ENCODE peak calls at places on chromosome 16, in four cellular contexts. P is Peyer's patch, Z is AG09309, Q is cardiac fibroblast. Y is an unnamed sample.

GRCh38 chr16:2468142-2468724 is 2.9 kb upstream of the NTN3 start:
- DNase-seq in P (no peak), Z (no peak), Q (no peak), Y (no peak)

GRCh38 chr16:69486272-69486671 is 61.9 kb downstream of the CYB5B start:
- DNase-seq in P (no peak), Z (no peak), Q (no peak), Y (no peak)

GRCh38 chr16:10362077-10362863 is 23.6 kb upstream of the ATF7IP2 start:
- DNase-seq in P (no peak), Z (no peak), Q (no peak), Y (no peak)

GRCh38 chr16:3022208-3022696 is 1.5 kb downstream of the HCFC1R1 start:
- DNase-seq in P (peak), Z (peak), Q (peak), Y (peak)

GRCh38 chr16:8655184-8655717 is 19.2 kb upstream of the ABAT start:
- DNase-seq in P (no peak), Z (no peak), Q (peak), Y (no peak)

GRCh38 chr16:4936991-4937781 is at the start of gene PPL:
- DNase-seq in P (peak), Z (no peak), Q (no peak), Y (no peak)

GRCh38 chr16:29839822-29840221 is 19.6 kb downstream of the MVP start:
- DNase-seq in P (no peak), Z (no peak), Q (no peak), Y (no peak)

GRCh38 chr16:12582696-12583095 is 221.0 kb downstream of the CPPED1 start:
- DNase-seq in P (peak), Z (no peak), Q (no peak), Y (no peak)

GRCh38 chr16:58264961-58265479 is 29.8 kb downstream of the PRSS54 start:
- DNase-seq in P (no peak), Z (peak), Q (peak), Y (peak)

GRCh38 chr16:15928261-15929104 is 20.9 kb upstream of the ABCC1 start:
- DNase-seq in P (no peak), Z (no peak), Q (no peak), Y (no peak)

GRCh38 chr16:10078541-10078949 is 103.7 kb downstream of the GRIN2A start:
- DNase-seq in P (no peak), Z (no peak), Q (no peak), Y (no peak)

GRCh38 chr16:56462064-56462796 is 10.9 kb downstream of the OGFOD1 start:
- DNase-seq in P (no peak), Z (no peak), Q (no peak), Y (no peak)

GRCh38 chr16:57341062-57341440 is 17.5 kb upstream of the CCL22 start:
- DNase-seq in P (no peak), Z (no peak), Q (no peak), Y (no peak)

GRCh38 chr16:4570688-4571321 is 14.7 kb downstream of the C16orf96 start:
- DNase-seq in P (no peak), Z (no peak), Q (no peak), Y (no peak)

GRCh38 chr16:47643610-47644009 is 182.5 kb downstream of the PHKB start:
- DNase-seq in P (no peak), Z (no peak), Q (peak), Y (peak)

GRCh38 chr16:31875112-31875803 is 1.7 kb downstream of the ZNF267 start:
- DNase-seq in P (no peak), Z (no peak), Q (peak), Y (no peak)

GRCh38 chr16:54589326-54589725 is 302.7 kb upstream of the IRX3 start:
- DNase-seq in P (no peak), Z (no peak), Q (no peak), Y (no peak)

GRCh38 chr16:27726621-27727275 is 176.8 kb downstream of the KATNIP start:
- DNase-seq in P (no peak), Z (no peak), Q (peak), Y (no peak)

GRCh38 chr16:71460246-71460645 is 1.8 kb downstream of the ZNF23 start:
- DNase-seq in P (no peak), Z (peak), Q (peak), Y (no peak)

GRCh38 chr16:19785512-19786130 is 67.5 kb downstream of the IQCK start:
- DNase-seq in P (no peak), Z (no peak), Q (no peak), Y (no peak)
- TF ChIP-seq CTCF in P (no peak), Z (no peak), Q (no peak), Y (no peak)

GRCh38 chr16:81939164-81940067 is 71.9 kb downstream of the SDR42E1 start:
- DNase-seq in P (no peak), Z (no peak), Q (no peak), Y (no peak)
- TF ChIP-seq CTCF in P (no peak), Z (no peak), Q (no peak), Y (no peak)

GRCh38 chr16:17346441-17346773 is 124.4 kb downstream of the XYLT1 start:
- DNase-seq in P (no peak), Z (no peak), Q (no peak), Y (no peak)
- TF ChIP-seq CTCF in P (no peak), Z (no peak), Q (no peak), Y (no peak)

GRCh38 chr16:87829123-87829980 is 40.0 kb downstream of the SLC7A5 start:
- DNase-seq in P (no peak), Z (no peak), Q (no peak), Y (no peak)

GRCh38 chr16:87830673-87831420 is 38.5 kb downstream of the SLC7A5 start:
- DNase-seq in P (no peak), Z (no peak), Q (no peak), Y (no peak)

GRCh38 chr16:87829988-87830672 is 39.2 kb downstream of the SLC7A5 start:
- DNase-seq in P (no peak), Z (no peak), Q (no peak), Y (no peak)

GRCh38 chr16:87826798-87827587 is 42.3 kb downstream of the SLC7A5 start:
- DNase-seq in P (no peak), Z (no peak), Q (no peak), Y (no peak)

DNA sequence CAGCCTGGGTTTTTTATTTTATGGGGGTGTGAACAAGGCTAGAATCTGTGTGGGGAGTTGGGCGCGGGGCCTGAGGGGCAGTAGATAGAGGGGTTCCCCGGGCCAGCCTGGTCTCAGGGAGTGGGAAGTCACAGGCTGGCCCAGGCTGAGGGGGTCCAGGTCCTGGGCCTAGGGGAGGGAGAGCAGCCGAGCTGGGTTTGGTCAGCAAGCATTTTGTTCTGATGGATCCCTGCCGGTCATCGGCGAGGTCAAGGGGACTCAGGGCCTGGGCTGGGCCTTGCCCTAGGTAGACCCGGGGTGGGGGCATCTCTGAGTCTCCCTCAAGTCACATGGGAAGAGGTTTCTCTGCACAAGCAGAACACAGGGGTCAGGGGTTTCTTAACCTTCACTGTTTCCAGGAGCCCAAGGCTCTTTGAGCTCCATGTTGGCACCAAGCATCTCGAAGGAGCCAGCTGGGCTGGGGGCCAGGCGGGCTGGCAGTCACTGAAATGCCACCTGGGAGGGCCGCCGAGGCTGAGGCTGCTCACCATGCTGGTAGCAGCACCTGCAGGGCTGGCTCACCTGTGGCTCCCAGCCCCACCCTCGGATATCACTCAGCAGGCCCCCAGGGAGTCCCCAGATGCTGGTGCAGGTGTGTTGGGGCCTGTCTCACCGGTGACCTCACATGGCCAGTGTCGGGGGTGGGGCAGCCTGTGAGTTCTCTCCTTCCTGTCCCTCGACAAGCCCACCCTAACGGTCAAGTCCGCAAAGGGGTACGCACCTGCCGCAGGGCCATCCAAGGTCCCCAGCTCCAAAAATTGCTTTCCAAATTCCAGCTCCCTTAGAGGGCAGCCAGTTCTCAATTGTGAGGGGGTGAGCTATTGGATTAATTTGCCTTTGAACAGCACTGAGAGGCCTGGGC is 41.0 kb downstream of the SLC7A5 start:
- DNase-seq in P (no peak), Z (no peak), Q (no peak), Y (no peak)
- TF ChIP-seq CTCF in P (no peak), Z (no peak), Q (no peak), Y (no peak)